ENCODE peak calls at places on chromosomes 6 and 20, in ten cellular contexts. G is psoas muscle; R is HCT116; W is activated CD8-positive, alpha-beta memory T cell treated with anti-CD3 and anti-CD28 coated beads, Interleukin-2, amount 10 ng/mL, durations not matched to agents 7 days and 5 days; C is lower lobe of right lung; J is naive thymus-derived CD4-positive, alpha-beta T cell; M is gastroesophageal sphincter; Y is left lung; Z is upper lobe of left lung; A is activated T-cell treated with anti-CD3 and anti-CD28 coated beads, Interleukin-2, amount 50 U/mL, for 72 hours. F is an unnamed sample.

GRCh38 chr6:52507557-52508260 is 69.2 kb downstream of the TRAM2 start:
- ATAC-seq in G (no peak), R (no peak), W (no peak), C (no peak), J (no peak), M (peak), Y (no peak), Z (no peak), A (no peak), F (no peak)

GRCh38 chr6:114934079-114934478 is 591.3 kb upstream of the HS3ST5 start:
- ATAC-seq in G (no peak), R (no peak), W (no peak), C (peak), J (no peak), M (no peak), Y (no peak), Z (no peak), A (no peak), F (no peak)

GRCh38 chr20:2911200-2911599 is 37.9 kb downstream of the PTPRA start:
- ATAC-seq in G (no peak), R (no peak), W (peak), C (no peak), J (no peak), M (no peak), Y (no peak), Z (no peak), A (peak), F (no peak)

GRCh38 chr20:62678553-62678952 is 30.1 kb upstream of the NTSR1 start:
- ATAC-seq in G (no peak), R (no peak), W (peak), C (no peak), J (no peak), M (no peak), Y (no peak), Z (no peak), A (no peak), F (no peak)

GRCh38 chr6:166907373-166907841 is 48.9 kb downstream of the RNASET2 start:
- ATAC-seq in G (no peak), R (no peak), W (peak), C (no peak), J (peak), M (no peak), Y (no peak), Z (no peak), A (peak), F (no peak)

GRCh38 chr6:89596056-89596455 is 42.5 kb downstream of the LYRM2 start:
- ATAC-seq in G (no peak), R (no peak), W (peak), C (no peak), J (peak), M (no peak), Y (no peak), Z (no peak), A (peak), F (peak)

GRCh38 chr20:8117636-8118413 is 14.2 kb upstream of the PLCB1 start:
- ATAC-seq in G (no peak), R (no peak), W (no peak), C (no peak), J (no peak), M (no peak), Y (no peak), Z (no peak), A (no peak), F (no peak)

GRCh38 chr6:89375902-89376301 is 23.4 kb upstream of the UBE2J1 start:
- ATAC-seq in G (no peak), R (no peak), W (no peak), C (no peak), J (no peak), M (no peak), Y (no peak), Z (no peak), A (no peak), F (no peak)

GRCh38 chr6:139698526-139699182 is 324.2 kb upstream of the CITED2 start:
- ATAC-seq in G (peak), R (no peak), W (no peak), C (peak), J (no peak), M (peak), Y (peak), Z (no peak), A (no peak), F (no peak)

GRCh38 chr6:15888798-15889772 is 226.3 kb upstream of the DTNBP1 start:
- ATAC-seq in G (no peak), R (no peak), W (no peak), C (peak), J (no peak), M (peak), Y (peak), Z (peak), A (no peak), F (no peak)

GRCh38 chr6:44771647-44772415 is 384.3 kb downstream of the CDC5L start:
- ATAC-seq in G (no peak), R (no peak), W (no peak), C (peak), J (no peak), M (no peak), Y (peak), Z (no peak), A (no peak), F (no peak)

GRCh38 chr6:11491596-11491995 is 46.0 kb upstream of the TMEM170B start:
- ATAC-seq in G (no peak), R (no peak), W (no peak), C (no peak), J (no peak), M (no peak), Y (no peak), Z (no peak), A (no peak), F (no peak)

GRCh38 chr6:10398439-10399218 is 16.2 kb downstream of the TFAP2A start:
- ATAC-seq in G (no peak), R (no peak), W (no peak), C (no peak), J (no peak), M (no peak), Y (no peak), Z (no peak), A (no peak), F (peak)

GRCh38 chr6:121620002-121620740 is 184.7 kb downstream of the GJA1 start:
- ATAC-seq in G (no peak), R (no peak), W (no peak), C (no peak), J (no peak), M (no peak), Y (no peak), Z (no peak), A (no peak), F (no peak)

GRCh38 chr20:3786126-3786484 is 435 bp downstream of the CENPB start:
- ATAC-seq in G (peak), R (peak), W (peak), C (peak), J (peak), M (peak), Y (peak), Z (no peak), A (peak), F (peak)

GRCh38 chr6:16355699-16356481 is 117.5 kb downstream of the GMPR start:
- ATAC-seq in G (peak), R (peak), W (no peak), C (no peak), J (no peak), M (no peak), Y (no peak), Z (no peak), A (no peak), F (peak)

GRCh38 chr6:29493261-29493660 is 5.5 kb upstream of the MAS1L start:
- ATAC-seq in G (no peak), R (no peak), W (no peak), C (no peak), J (no peak), M (no peak), Y (no peak), Z (no peak), A (no peak), F (no peak)

GRCh38 chr6:132814716-132815570 is 574 bp downstream of the RPS12 start:
- ATAC-seq in G (peak), R (peak), W (peak), C (peak), J (peak), M (no peak), Y (no peak), Z (peak), A (peak), F (peak)

GRCh38 chr20:17605131-17605660 is 35.3 kb downstream of the DSTN start:
- ATAC-seq in G (no peak), R (no peak), W (no peak), C (peak), J (no peak), M (no peak), Y (peak), Z (peak), A (no peak), F (peak)

GRCh38 chr20:61723538-61724257 is 342.0 kb downstream of the TAF4 start:
- ATAC-seq in G (no peak), R (no peak), W (no peak), C (no peak), J (no peak), M (no peak), Y (no peak), Z (no peak), A (no peak), F (no peak)

GRCh38 chr6:13425971-13426931 is 61.1 kb downstream of the GFOD1 start:
- ATAC-seq in G (peak), R (no peak), W (no peak), C (no peak), J (no peak), M (no peak), Y (peak), Z (no peak), A (peak), F (peak)

GRCh38 chr6:58198301-58198700 is 880.9 kb downstream of the PRIM2 start:
- ATAC-seq in G (no peak), R (no peak), W (no peak), C (no peak), J (no peak), M (no peak), Y (no peak), Z (no peak), A (no peak), F (peak)

GRCh38 chr6:25017486-25017885 is 81.7 kb upstream of the RIPOR2 start:
- ATAC-seq in G (no peak), R (peak), W (no peak), C (peak), J (no peak), M (no peak), Y (peak), Z (peak), A (no peak), F (peak)

GRCh38 chr6:4906942-4907300 is 96.9 kb downstream of the RPP40 start:
- ATAC-seq in G (peak), R (no peak), W (peak), C (no peak), J (peak), M (no peak), Y (no peak), Z (no peak), A (peak), F (no peak)

GRCh38 chr20:54221996-54222890 is 14.4 kb downstream of the PFDN4 start:
- ATAC-seq in G (peak), R (no peak), W (no peak), C (no peak), J (no peak), M (no peak), Y (peak), Z (no peak), A (no peak), F (no peak)

GRCh38 chr6:133999305-133999704 is 46.3 kb downstream of the TBPL1 start:
- ATAC-seq in G (no peak), R (no peak), W (no peak), C (no peak), J (no peak), M (no peak), Y (no peak), Z (no peak), A (no peak), F (no peak)

GRCh38 chr20:36827541-36828279 is 48.2 kb upstream of the TLDC2 start:
- ATAC-seq in G (peak), R (no peak), W (peak), C (no peak), J (no peak), M (no peak), Y (no peak), Z (no peak), A (no peak), F (no peak)

GRCh38 chr20:10297684-10298240 is 79.1 kb downstream of the SNAP25 start:
- ATAC-seq in G (no peak), R (no peak), W (no peak), C (no peak), J (no peak), M (no peak), Y (no peak), Z (no peak), A (no peak), F (no peak)

GRCh38 chr6:114390176-114390575 is 47.4 kb upstream of the HS3ST5 start:
- ATAC-seq in G (no peak), R (no peak), W (no peak), C (no peak), J (no peak), M (no peak), Y (no peak), Z (no peak), A (no peak), F (no peak)

GRCh38 chr20:63172726-63173125 is 43.2 kb downstream of the YTHDF1 start:
- ATAC-seq in G (no peak), R (peak), W (no peak), C (no peak), J (no peak), M (no peak), Y (no peak), Z (no peak), A (peak), F (no peak)

GRCh38 chr6:46113370-46113769 is 16.4 kb upstream of the ENPP4 start:
- ATAC-seq in G (no peak), R (peak), W (no peak), C (peak), J (no peak), M (no peak), Y (peak), Z (no peak), A (no peak), F (no peak)

GRCh38 chr6:163745566-163746400 is 331.3 kb downstream of the QKI start:
- ATAC-seq in G (peak), R (peak), W (no peak), C (peak), J (no peak), M (peak), Y (peak), Z (no peak), A (no peak), F (peak)

GRCh38 chr6:30926644-30927043 is 5.3 kb downstream of the SFTA2 start:
- ATAC-seq in G (peak), R (peak), W (no peak), C (peak), J (no peak), M (peak), Y (peak), Z (peak), A (no peak), F (peak)